ENCODE peak calls at places on chromosomes 4 and X, in four cellular contexts. One of them, this sample, is unnamed.

GRCh38 chrX:115491766-115492165 is 69.2 kb upstream of the PLS3 start:
- DNase-seq in psoas muscle: no peak
- DNase-seq in RWPE1: no peak
- DNase-seq in prostate gland: no peak
- DNase-seq in this sample: no peak

GRCh38 chr4:112266823-112267222 is 18.9 kb downstream of the TIFA start:
- DNase-seq in prostate gland: no peak
- DNase-seq in RWPE1: no peak
- DNase-seq in psoas muscle: no peak
- DNase-seq in this sample: no peak

GRCh38 chrX:41922125-41922521 is 1.2 kb downstream of the CASK start:
- DNase-seq in RWPE1: no peak
- DNase-seq in psoas muscle: no peak
- DNase-seq in prostate gland: peak; percentile 3
- DNase-seq in this sample: no peak

GRCh38 chr4:176760468-176760867 is 32.3 kb downstream of the VEGFC start:
- DNase-seq in psoas muscle: no peak
- DNase-seq in prostate gland: no peak
- DNase-seq in RWPE1: no peak
- DNase-seq in this sample: no peak

GRCh38 chr4:13705521-13706035 is 78.1 kb upstream of the BOD1L1 start:
- DNase-seq in RWPE1: peak; percentile 62
- DNase-seq in psoas muscle: no peak
- DNase-seq in prostate gland: peak; percentile 40
- DNase-seq in this sample: no peak

GRCh38 chr4:171203425-171203824 is 609.8 kb upstream of the GALNTL6 start:
- DNase-seq in prostate gland: no peak
- DNase-seq in RWPE1: peak; percentile 55
- DNase-seq in psoas muscle: no peak
- DNase-seq in this sample: no peak

GRCh38 chrX:16212436-16212835 is 45.2 kb downstream of the MAGEB17 start:
- DNase-seq in prostate gland: no peak
- DNase-seq in psoas muscle: no peak
- DNase-seq in RWPE1: no peak
- DNase-seq in this sample: no peak

GRCh38 chr4:2935762-2936743 is 27.2 kb downstream of the NOP14 start:
- DNase-seq in RWPE1: peak; percentile 67
- DNase-seq in psoas muscle: peak; percentile 50
- DNase-seq in prostate gland: no peak
- DNase-seq in this sample: no peak

GRCh38 chr4:7924163-7924562 is 15.5 kb downstream of the AFAP1 start:
- DNase-seq in prostate gland: no peak
- DNase-seq in RWPE1: no peak
- DNase-seq in psoas muscle: no peak
- DNase-seq in this sample: no peak

GRCh38 chrX:132651411-132652086 is 162.7 kb upstream of the MBNL3 start:
- DNase-seq in prostate gland: no peak
- DNase-seq in RWPE1: no peak
- DNase-seq in psoas muscle: no peak
- DNase-seq in this sample: no peak

GRCh38 chrX:55524487-55524886 is 34.8 kb upstream of the USP51 start:
- DNase-seq in psoas muscle: no peak
- DNase-seq in prostate gland: no peak
- DNase-seq in RWPE1: no peak
- DNase-seq in this sample: no peak